ENCODE peak calls at places on chromosomes 11 and 22, in five cellular contexts. B is HepG2, E is GM12892, A is H1, Q is K562. S is an unnamed sample.

GRCh38 chr11:92180664-92181251 is 43.9 kb upstream of the FAT3 start:
- DNase-seq in A (no peak), B (no peak), E (no peak), Q (no peak), S (no peak)

GRCh38 chr11:132895340-132895739 is 637.0 kb downstream of the OPCML start:
- DNase-seq in B (no peak), E (no peak), A (no peak), Q (no peak), S (no peak)

GRCh38 chr11:561148-562003 is 606 bp downstream of the RASSF7 start:
- DNase-seq in A (no peak), B (peak; percentile 87), E (no peak), Q (peak; percentile 47), S (no peak)

GRCh38 chr11:35618497-35619029 is 303 bp downstream of the FJX1 start:
- DNase-seq in A (no peak), Q (peak; percentile 71), B (no peak), E (no peak), S (peak; percentile 47)

GRCh38 chr11:1453611-1454386 is 32.8 kb downstream of the MOB2 start:
- DNase-seq in B (peak; percentile 44), A (peak; percentile 17), Q (peak; percentile 73), E (peak; percentile 81), S (peak; percentile 86)

GRCh38 chr22:19774628-19775027 is 14.1 kb downstream of the TBX1 start:
- DNase-seq in A (no peak), B (no peak), Q (no peak), E (no peak), S (no peak)

GRCh38 chr11:20045098-20045688 is 115.1 kb downstream of the DBX1 start:
- DNase-seq in B (no peak), A (no peak), Q (no peak), E (no peak), S (no peak)

GRCh38 chr11:105609832-105610781 is at the start of gene GRIA4:
- DNase-seq in A (no peak), B (no peak), E (no peak), Q (no peak), S (no peak)

GRCh38 chr11:27331984-27332383 is 31.0 kb downstream of the CCDC34 start:
- DNase-seq in E (no peak), A (no peak), Q (no peak), B (peak; percentile 12), S (no peak)

GRCh38 chr11:65781152-65781961 is 581 bp upstream of the AP5B1 start:
- DNase-seq in B (peak; percentile 35), A (no peak), E (peak; percentile 59), Q (peak; percentile 78), S (no peak)

GRCh38 chr22:23397008-23397617 is 183.0 kb downstream of the IGLL1 start:
- DNase-seq in B (no peak), E (no peak), A (no peak), Q (no peak), S (no peak)

GRCh38 chr11:46240371-46240770 is 37.1 kb upstream of the CREB3L1 start:
- DNase-seq in B (no peak), A (no peak), E (no peak), Q (no peak), S (no peak)

GRCh38 chr11:130571947-130572584 is 123.6 kb downstream of the ADAMTS15 start:
- DNase-seq in B (no peak), A (no peak), E (no peak), Q (no peak), S (no peak)

GRCh38 chr11:117126223-117126965 is 17.7 kb upstream of the PAFAH1B2 start:
- DNase-seq in A (no peak), Q (no peak), B (no peak), E (no peak), S (no peak)

GRCh38 chr11:26753738-26754504 is 32.1 kb upstream of the SLC5A12 start:
- DNase-seq in B (peak; percentile 56), E (no peak), Q (peak; percentile 8), A (no peak), S (no peak)

GRCh38 chr11:72141066-72141465 is 5.5 kb downstream of the FOLR3 start:
- DNase-seq in B (no peak), E (no peak), A (no peak), Q (no peak), S (no peak)

GRCh38 chr11:1219836-1220810 is 2.7 kb upstream of the MUC5B start:
- DNase-seq in Q (no peak), A (no peak), B (peak; percentile 69), E (peak; percentile 11), S (no peak)

GRCh38 chr11:106482920-106483761 is 405.7 kb downstream of the AASDHPPT start:
- DNase-seq in A (no peak), Q (no peak), E (no peak), B (peak; percentile 31), S (no peak)

GRCh38 chr11:7637447-7638157 is 35.7 kb downstream of the CYB5R2 start:
- DNase-seq in A (no peak), B (no peak), E (no peak), Q (no peak), S (no peak)

GRCh38 chr11:134276396-134277175 is 407 bp downstream of the GLB1L3 start:
- DNase-seq in Q (peak; percentile 3), B (no peak), E (no peak), A (no peak), S (no peak)

GRCh38 chr11:118147502-118147901 is 5.1 kb downstream of the SCN4B start:
- DNase-seq in B (no peak), A (no peak), E (no peak), Q (no peak), S (no peak)

GRCh38 chr22:37196539-37197450 is 8.7 kb upstream of the C1QTNF6 start:
- DNase-seq in A (no peak), Q (no peak), E (no peak), B (peak; percentile 83), S (no peak)

GRCh38 chr11:124329787-124330478 is 9.9 kb upstream of the OR8D2 start:
- DNase-seq in A (no peak), Q (no peak), E (no peak), B (no peak), S (peak; percentile 7)

GRCh38 chr11:45805305-45806071 is 539 bp downstream of the SLC35C1 start:
- DNase-seq in A (no peak), E (no peak), B (peak; percentile 44), Q (peak; percentile 38), S (no peak)

GRCh38 chr22:37309221-37310074 is 27.1 kb downstream of the CYTH4 start:
- DNase-seq in A (no peak), E (peak; percentile 78), B (no peak), Q (peak; percentile 30), S (peak; percentile 73)

GRCh38 chr11:73961321-73961720 is 10.5 kb downstream of the DNAJB13 start:
- DNase-seq in A (no peak), E (no peak), B (no peak), Q (no peak), S (no peak)

GRCh38 chr11:116502641-116503061 is 270.1 kb downstream of the BUD13 start:
- DNase-seq in A (no peak), E (no peak), B (no peak), Q (no peak), S (no peak)

GRCh38 chr11:101618691-101619090 is 34.9 kb upstream of the TRPC6 start:
- DNase-seq in A (no peak), E (no peak), Q (no peak), B (no peak), S (no peak)

GRCh38 chr11:47071871-47072270 is 104.8 kb downstream of the ARFGAP2 start:
- DNase-seq in B (no peak), Q (no peak), A (no peak), E (no peak), S (no peak)

GRCh38 chr22:30777589-30777988 is 82.9 kb downstream of the OSBP2 start:
- DNase-seq in Q (no peak), A (no peak), E (no peak), B (no peak), S (no peak)
- TF ChIP-seq POLR2A in Q (no peak), A (no peak), E (no peak), B (no peak), S (no peak)

GRCh38 chr11:12318791-12319733 is 58.3 kb upstream of the PARVA start:
- DNase-seq in Q (no peak), B (no peak), A (no peak), E (no peak), S (no peak)
- TF ChIP-seq POLR2AphosphoS5 in Q (no peak), B (no peak), A (no peak), E (no peak), S (no peak)

DNA sequence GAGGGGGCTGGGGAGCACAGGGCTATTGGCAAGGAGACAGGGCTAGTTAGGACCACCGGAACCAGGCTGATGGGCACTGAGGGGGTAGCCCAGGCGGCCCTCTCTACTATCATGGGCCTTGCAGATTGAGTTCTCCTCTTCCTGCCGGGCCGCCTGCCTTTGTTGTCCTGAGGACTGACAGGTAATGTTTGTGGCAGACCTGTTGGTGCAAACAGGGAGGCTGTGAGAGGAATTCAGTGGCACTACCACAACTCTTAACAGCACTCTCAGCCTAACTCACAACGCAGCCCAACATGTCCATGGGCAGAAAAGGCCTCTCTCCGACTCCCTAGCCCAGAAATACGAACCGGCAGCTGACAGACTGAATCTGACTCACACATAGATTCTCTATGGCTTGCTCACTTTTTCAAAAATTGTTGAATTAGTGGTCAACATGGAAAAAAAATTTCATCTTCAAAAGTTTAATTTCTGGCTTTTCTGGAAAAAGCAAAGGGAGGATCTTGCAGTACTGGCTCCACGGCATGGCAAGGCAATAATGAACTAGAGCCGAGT is 11.4 kb downstream of the KCNJ5 start:
- DNase-seq in B (no peak), A (no peak), E (no peak), Q (no peak), S (no peak)
- TF ChIP-seq TAF1 in B (no peak), A (no peak), E (no peak), Q (no peak), S (no peak)

DNA sequence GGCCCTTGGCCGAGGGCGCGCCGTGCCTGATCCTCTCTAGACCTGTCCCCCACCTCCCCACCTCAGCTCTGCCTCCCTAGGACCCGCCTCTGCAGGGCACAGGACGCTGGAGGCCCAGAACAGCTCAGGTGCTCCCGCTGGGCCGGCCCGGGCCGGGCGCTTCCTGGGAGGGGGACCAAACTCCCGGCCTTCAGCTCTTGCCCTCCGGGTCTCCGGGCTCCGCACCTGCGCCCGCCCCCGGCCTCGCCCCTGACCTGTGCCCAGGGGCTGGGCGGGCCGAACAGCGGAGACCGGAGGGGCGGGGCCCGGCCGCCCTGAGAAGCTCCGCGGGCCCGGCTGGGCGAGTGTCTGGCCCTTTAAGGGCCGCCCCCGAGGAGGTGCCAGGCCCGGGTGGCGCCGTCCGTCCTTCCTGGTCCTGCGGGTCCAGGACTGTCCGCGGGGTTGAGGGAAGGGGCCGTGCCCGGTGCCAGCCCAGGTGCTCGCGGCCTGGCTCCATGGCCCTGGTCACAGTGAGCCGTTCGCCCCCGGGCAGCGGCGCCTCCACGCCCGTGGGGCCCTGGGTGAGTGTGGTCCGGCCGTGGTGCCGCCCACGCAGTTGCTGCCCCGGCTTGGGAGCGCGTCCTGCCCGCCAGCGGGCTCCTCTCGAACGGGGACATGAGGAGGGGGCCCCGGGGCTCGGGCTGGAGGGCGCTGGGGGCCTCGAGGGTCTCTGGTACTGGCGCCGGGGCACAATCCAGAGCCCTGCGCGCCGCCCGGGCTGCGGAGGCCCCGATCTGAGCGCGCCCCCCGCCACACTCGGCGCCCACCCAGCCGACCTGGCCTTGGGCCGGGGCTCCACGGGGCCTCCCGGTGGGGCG is at the start of gene SSH3:
- DNase-seq in A (peak; percentile 46), E (no peak), Q (peak; percentile 8), B (peak; percentile 56), S (no peak)
- TF ChIP-seq POLR2A in A (no peak), E (peak; percentile 17), Q (no peak), B (no peak), S (no peak)